ENCODE peak calls at places on chromosomes 2 and 18, in eight cellular contexts. J is right lobe of liver, Z is chondrocyte, F is fibroblast of the aortic adventitia, O is cardiac muscle cell, A is fibroblast of mammary gland, I is GM23338, Y is type B pancreatic cell. Q is an unnamed sample.

GRCh38 chr2:68476454-68476853 is 9.1 kb downstream of the APLF start:
- DNase-seq in J (no peak), Z (no peak), F (no peak), O (no peak), A (no peak), I (no peak), Y (no peak), Q (no peak)

GRCh38 chr2:69561041-69561550 is 82.4 kb downstream of the AAK1 start:
- DNase-seq in J (no peak), Z (no peak), F (no peak), O (no peak), A (no peak), I (no peak), Y (no peak), Q (no peak)

GRCh38 chr2:204825054-204825453 is 279.8 kb downstream of the PARD3B start:
- DNase-seq in J (no peak), Z (no peak), F (no peak), O (no peak), A (no peak), I (no peak), Y (no peak), Q (peak)

GRCh38 chr2:171210216-171210863 is 49.6 kb upstream of the TLK1 start:
- DNase-seq in J (no peak), Z (no peak), F (no peak), O (no peak), A (no peak), I (peak), Y (no peak), Q (no peak)

GRCh38 chr2:196169521-196169920 is 1.9 kb downstream of the STK17B start:
- DNase-seq in J (no peak), Z (no peak), F (peak), O (no peak), A (peak), I (no peak), Y (no peak), Q (no peak)

GRCh38 chr2:70357076-70358071 is 55.5 kb upstream of the FAM136A start:
- DNase-seq in J (no peak), Z (no peak), F (peak), O (no peak), A (no peak), I (peak), Y (no peak), Q (peak)

GRCh38 chr2:164438490-164439205 is 182.6 kb downstream of the GRB14 start:
- DNase-seq in J (no peak), Z (no peak), F (no peak), O (no peak), A (no peak), I (no peak), Y (no peak), Q (no peak)

GRCh38 chr18:47163241-47163640 is 12.9 kb downstream of the IER3IP1 start:
- DNase-seq in J (no peak), Z (no peak), F (peak), O (no peak), A (peak), I (no peak), Y (no peak), Q (peak)

GRCh38 chr2:49335546-49335945 is 181.2 kb upstream of the FSHR start:
- DNase-seq in J (no peak), Z (no peak), F (no peak), O (no peak), A (no peak), I (no peak), Y (no peak), Q (no peak)

GRCh38 chr18:49920731-49921130 is 107.4 kb upstream of the ACAA2 start:
- DNase-seq in J (no peak), Z (no peak), F (no peak), O (no peak), A (peak), I (no peak), Y (no peak), Q (no peak)

GRCh38 chr2:234252766-234253165 is 202.3 kb downstream of the SPP2 start:
- DNase-seq in J (no peak), Z (no peak), F (no peak), O (no peak), A (no peak), I (no peak), Y (no peak), Q (no peak)

GRCh38 chr2:186820303-186820702 is 28.7 kb downstream of the ZSWIM2 start:
- DNase-seq in J (no peak), Z (no peak), F (peak), O (no peak), A (no peak), I (no peak), Y (no peak), Q (peak)

GRCh38 chr18:55097406-55098170 is 138.3 kb upstream of the CCDC68 start:
- DNase-seq in J (no peak), Z (no peak), F (no peak), O (no peak), A (peak), I (no peak), Y (no peak), Q (peak)

GRCh38 chr18:49024808-49025361 is 74.1 kb upstream of the SMAD7 start:
- DNase-seq in J (no peak), Z (peak), F (no peak), O (no peak), A (no peak), I (no peak), Y (peak), Q (no peak)

GRCh38 chr2:104068665-104069064 is 785.2 kb upstream of the POU3F3 start:
- DNase-seq in J (no peak), Z (no peak), F (no peak), O (no peak), A (no peak), I (no peak), Y (no peak), Q (no peak)
- TF ChIP-seq CTCF in J (no peak), Z (no peak), F (no peak), O (no peak), A (no peak), I (no peak), Y (no peak), Q (no peak)

GRCh38 chr2:177908182-177908581 is 164.4 kb downstream of the PDE11A start:
- DNase-seq in J (no peak), Z (no peak), F (no peak), O (no peak), A (no peak), I (peak), Y (no peak), Q (no peak)
- TF ChIP-seq CTCF in J (no peak), Z (no peak), F (no peak), O (no peak), A (no peak), I (peak), Y (no peak), Q (no peak)

DNA sequence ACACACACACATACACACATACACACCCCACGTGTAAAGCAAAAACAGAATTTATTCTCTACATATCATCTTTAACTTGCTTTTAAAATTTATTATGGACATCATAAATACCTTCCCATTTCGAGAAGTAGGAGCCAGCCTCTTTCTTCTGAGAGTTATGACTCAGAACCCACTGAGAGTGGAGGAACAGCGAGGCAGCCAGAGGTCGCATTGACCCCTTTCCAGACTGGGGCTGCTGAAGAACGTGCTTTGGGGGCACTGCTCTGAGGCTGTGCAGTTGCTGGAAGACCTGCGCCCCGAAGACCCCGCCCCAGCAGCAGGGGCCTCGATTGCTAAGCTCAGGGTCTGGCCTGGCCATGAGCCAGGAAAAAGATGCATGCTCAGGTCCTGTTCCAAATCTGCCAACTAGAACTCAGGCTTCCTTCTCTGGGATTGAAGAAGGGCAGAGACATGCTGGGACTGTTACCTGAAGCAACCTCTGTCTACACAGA is 133.8 kb upstream of the TWIST2 start:
- DNase-seq in J (no peak), Z (no peak), F (peak), O (no peak), A (peak), I (no peak), Y (no peak), Q (no peak)
- TF ChIP-seq CTCF in J (no peak), Z (no peak), F (peak), O (no peak), A (peak), I (no peak), Y (no peak), Q (no peak)

GRCh38 chr2:238173692-238174091 is 14.9 kb downstream of the ERFE start:
- DNase-seq in J (no peak), Z (no peak), F (no peak), O (no peak), A (no peak), I (peak), Y (no peak), Q (no peak)
- TF ChIP-seq CTCF in J (no peak), Z (peak), F (peak), O (no peak), A (peak), I (peak), Y (peak), Q (peak)

DNA sequence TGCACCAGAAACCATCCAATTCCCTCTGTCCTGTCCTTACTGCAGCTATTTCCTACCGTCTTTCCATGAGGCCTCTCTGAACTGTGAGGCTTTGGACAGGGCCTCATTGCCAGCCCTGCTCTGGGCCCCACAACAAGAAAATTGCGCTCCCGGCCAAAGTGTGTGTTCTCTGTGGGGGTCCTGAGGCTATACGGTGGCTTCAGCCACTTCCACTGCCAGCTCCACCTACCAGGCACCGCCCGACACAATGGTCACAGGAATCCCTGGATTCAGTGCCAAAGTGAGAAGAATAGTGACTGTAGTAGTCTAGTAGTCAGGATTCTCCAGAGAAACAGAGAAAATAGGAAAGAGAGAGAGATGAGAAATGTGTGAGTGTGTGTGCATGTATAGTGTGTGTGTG is 140.2 kb downstream of the IRS1 start:
- DNase-seq in J (no peak), Z (no peak), F (no peak), O (no peak), A (no peak), I (no peak), Y (no peak), Q (no peak)
- TF ChIP-seq CTCF in J (no peak), Z (no peak), F (no peak), O (no peak), A (no peak), I (no peak), Y (no peak), Q (no peak)

DNA sequence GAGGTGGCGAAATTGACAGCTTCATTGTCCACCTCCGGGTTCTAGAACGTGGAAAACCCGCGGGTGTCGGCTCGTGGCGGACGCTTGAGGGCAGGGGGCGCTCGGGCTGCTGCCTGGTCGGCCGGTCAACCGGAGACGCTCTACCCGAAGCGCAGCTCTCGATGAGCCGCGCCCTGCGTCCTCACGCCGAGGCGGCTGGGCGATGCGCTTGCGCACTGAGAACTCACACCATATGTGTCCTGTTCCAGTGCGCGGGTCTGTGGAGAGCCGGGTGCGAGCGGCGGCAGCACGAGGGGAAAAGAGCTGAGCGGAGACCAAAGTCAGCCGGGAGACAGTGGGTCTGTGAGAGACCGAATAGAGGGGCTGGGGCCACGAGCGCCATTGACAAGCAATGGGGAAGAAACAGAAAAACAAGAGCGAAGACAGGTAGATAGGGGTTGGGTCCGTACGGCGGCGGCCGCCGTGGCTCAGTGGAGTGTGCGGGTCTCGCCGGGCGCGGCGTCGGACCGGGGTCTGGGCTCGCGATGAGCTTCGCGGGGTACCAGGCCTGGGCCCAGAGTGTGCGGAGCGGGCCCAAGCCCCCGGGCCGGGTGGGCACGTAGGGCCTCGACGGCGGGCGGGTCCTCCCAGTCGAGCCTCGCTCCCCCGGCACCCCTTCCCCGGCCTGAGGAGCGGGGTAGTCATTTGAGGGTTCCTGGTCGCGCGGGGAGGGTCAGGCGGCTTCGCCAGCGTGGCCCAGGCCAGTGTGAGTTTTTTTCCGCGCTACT is at the start of gene EIF5B:
- DNase-seq in J (peak), Z (peak), F (peak), O (peak), A (peak), I (peak), Y (peak), Q (peak)
- TF ChIP-seq CTCF in J (peak), Z (peak), F (peak), O (peak), A (peak), I (peak), Y (peak), Q (peak)

GRCh38 chr18:56995579-56996194 is 151.2 kb upstream of the BOD1L2 start:
- DNase-seq in J (no peak), Z (no peak), F (no peak), O (peak), A (no peak), I (peak), Y (no peak), Q (no peak)
- TF ChIP-seq CTCF in J (peak), Z (no peak), F (no peak), O (no peak), A (no peak), I (peak), Y (no peak), Q (no peak)

DNA sequence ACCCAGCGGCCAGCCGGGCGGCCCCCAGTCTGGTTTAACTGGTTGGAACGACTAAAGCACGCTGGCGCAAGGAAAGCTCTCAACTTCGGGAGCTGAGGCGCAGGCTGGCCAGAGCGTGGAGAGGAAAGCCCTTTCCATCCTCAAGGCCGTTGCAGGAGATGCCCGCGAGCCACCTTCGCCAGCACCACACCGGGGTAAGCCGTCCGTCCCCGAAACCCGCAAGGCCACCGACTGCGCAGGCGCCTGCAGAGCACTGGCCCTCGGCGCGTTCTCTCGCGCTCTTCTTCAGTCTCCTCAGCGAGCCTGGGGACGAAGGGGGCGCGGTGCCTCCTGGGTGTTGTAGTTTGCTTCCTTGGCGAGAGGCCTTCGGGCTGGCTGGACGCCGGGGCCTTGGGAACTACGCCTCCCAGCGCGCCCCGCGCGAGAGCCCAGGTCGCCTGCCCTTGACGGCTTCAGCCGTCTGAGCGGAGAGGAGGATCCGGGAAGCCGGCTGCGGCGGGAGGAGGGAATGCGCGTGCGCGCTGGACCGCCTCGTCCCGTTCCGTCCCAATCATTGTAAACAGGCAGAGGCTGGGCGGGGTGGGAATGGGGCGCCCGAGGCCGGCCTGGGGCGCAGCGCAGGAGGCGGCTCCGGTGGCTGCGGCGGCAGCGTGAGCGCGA is at the start of gene RALBP1:
- DNase-seq in J (peak), Z (peak), F (peak), O (peak), A (peak), I (peak), Y (peak), Q (peak)
- TF ChIP-seq CTCF in J (no peak), Z (peak), F (peak), O (peak), A (no peak), I (no peak), Y (no peak), Q (no peak)